ENCODE peak calls at places on chromosomes 5 and 9, in seven cellular contexts. Q is CD8-positive, alpha-beta T cell; C is endothelial cell of umbilical vein; X is fibroblast of the aortic adventitia; E is lower leg skin; F is coronary artery; A is HL-60. N is an unnamed sample.

GRCh38 chr5:425714-426113 is 17.3 kb upstream of the EXOC3 start:
- DNase-seq in Q (no peak), C (peak), X (peak), E (no peak), F (no peak), A (no peak), N (peak)

GRCh38 chr5:155394727-155395126 is 381.2 kb downstream of the KIF4B start:
- DNase-seq in Q (no peak), C (no peak), X (no peak), E (no peak), F (no peak), A (no peak), N (no peak)

GRCh38 chr9:130235558-130236435 is 29.8 kb upstream of the HMCN2 start:
- DNase-seq in Q (peak), C (peak), X (peak), E (peak), F (no peak), A (no peak), N (peak)

GRCh38 chr9:36721846-36722588 is 149.3 kb downstream of the MELK start:
- DNase-seq in Q (no peak), C (peak), X (peak), E (peak), F (no peak), A (no peak), N (no peak)

GRCh38 chr5:66891184-66891925 is 295.2 kb downstream of the MAST4 start:
- DNase-seq in Q (no peak), C (peak), X (peak), E (no peak), F (no peak), A (no peak), N (no peak)

GRCh38 chr9:21383627-21384026 is 1.6 kb downstream of the IFNA2 start:
- DNase-seq in Q (no peak), C (no peak), X (no peak), E (no peak), F (no peak), A (no peak), N (no peak)

GRCh38 chr5:110096419-110096818 is 406.7 kb downstream of the MAN2A1 start:
- DNase-seq in Q (no peak), C (no peak), X (no peak), E (no peak), F (no peak), A (no peak), N (no peak)

GRCh38 chr5:135535420-135535819 is 344 bp downstream of the NEUROG1 start:
- DNase-seq in Q (no peak), C (no peak), X (no peak), E (peak), F (no peak), A (no peak), N (no peak)

GRCh38 chr9:34599546-34599945 is 10.0 kb upstream of the CNTFR start:
- DNase-seq in Q (no peak), C (no peak), X (no peak), E (no peak), F (no peak), A (no peak), N (no peak)

GRCh38 chr5:91074615-91075014 is 308.5 kb downstream of the ARRDC3 start:
- DNase-seq in Q (no peak), C (no peak), X (peak), E (no peak), F (no peak), A (no peak), N (peak)

GRCh38 chr9:121261107-121261460 is 6.9 kb upstream of the GSN start:
- DNase-seq in Q (no peak), C (peak), X (peak), E (peak), F (no peak), A (no peak), N (peak)

GRCh38 chr5:65840071-65840470 is 86.3 kb upstream of the ERBIN start:
- DNase-seq in Q (no peak), C (no peak), X (no peak), E (no peak), F (no peak), A (no peak), N (no peak)

GRCh38 chr5:36530249-36530648 is 76.2 kb upstream of the SLC1A3 start:
- DNase-seq in Q (no peak), C (no peak), X (no peak), E (no peak), F (no peak), A (no peak), N (no peak)

GRCh38 chr5:158100373-158100902 is 241.5 kb upstream of the CLINT1 start:
- DNase-seq in Q (no peak), C (no peak), X (no peak), E (no peak), F (no peak), A (no peak), N (peak)

GRCh38 chr5:112628219-112628618 is 109.5 kb upstream of the APC start:
- DNase-seq in Q (no peak), C (no peak), X (no peak), E (no peak), F (no peak), A (no peak), N (no peak)

GRCh38 chr9:92807757-92808725 is 43.4 kb upstream of the BICD2 start:
- DNase-seq in Q (peak), C (no peak), X (no peak), E (no peak), F (no peak), A (no peak), N (no peak)

GRCh38 chr5:93831449-93831848 is 90.0 kb upstream of the POU5F2 start:
- DNase-seq in Q (no peak), C (peak), X (peak), E (no peak), F (no peak), A (no peak), N (peak)

GRCh38 chr5:31824886-31825774 is 186.2 kb downstream of the PDZD2 start:
- DNase-seq in Q (peak), C (peak), X (peak), E (no peak), F (no peak), A (no peak), N (peak)

GRCh38 chr5:31283326-31283725 is 89.8 kb downstream of the CDH6 start:
- DNase-seq in Q (no peak), C (no peak), X (peak), E (no peak), F (no peak), A (no peak), N (no peak)

GRCh38 chr5:32017638-32018429 is 156.3 kb downstream of the GOLPH3 start:
- DNase-seq in Q (no peak), C (no peak), X (peak), E (no peak), F (no peak), A (no peak), N (peak)

GRCh38 chr9:98848450-98849149 is 41.1 kb downstream of the GALNT12 start:
- DNase-seq in Q (peak), C (peak), X (peak), E (peak), F (peak), A (peak), N (peak)

GRCh38 chr5:81303563-81303962 is 2.2 kb downstream of the ZCCHC9 start:
- DNase-seq in Q (no peak), C (no peak), X (peak), E (no peak), F (no peak), A (no peak), N (peak)

GRCh38 chr5:1209552-1209852 is 8.1 kb downstream of the SLC6A19 start:
- DNase-seq in Q (no peak), C (no peak), X (no peak), E (no peak), F (no peak), A (no peak), N (no peak)

GRCh38 chr9:137042751-137043727 is 2.9 kb downstream of the NPDC1 start:
- DNase-seq in Q (no peak), C (no peak), X (peak), E (no peak), F (no peak), A (no peak), N (no peak)

GRCh38 chr5:69276422-69277174 is 41.9 kb downstream of the CDK7 start:
- DNase-seq in Q (no peak), C (no peak), X (no peak), E (no peak), F (no peak), A (no peak), N (peak)

GRCh38 chr9:106648799-106649198 is 214.2 kb upstream of the ZNF462 start:
- DNase-seq in Q (no peak), C (peak), X (peak), E (no peak), F (no peak), A (no peak), N (peak)

GRCh38 chr5:166758151-166758550 is 1533.3 kb upstream of the WWC1 start:
- DNase-seq in Q (no peak), C (no peak), X (no peak), E (no peak), F (no peak), A (no peak), N (peak)

GRCh38 chr5:1292846-1293415 is 1.9 kb downstream of the TERT start:
- DNase-seq in Q (no peak), C (no peak), X (no peak), E (peak), F (peak), A (no peak), N (no peak)

GRCh38 chr5:133324058-133324457 is 272.2 kb downstream of the HSPA4 start:
- DNase-seq in Q (no peak), C (no peak), X (no peak), E (no peak), F (no peak), A (no peak), N (no peak)

GRCh38 chr5:95961617-95962474 is at the start of gene ELL2:
- DNase-seq in Q (peak), C (peak), X (peak), E (peak), F (peak), A (peak), N (peak)

GRCh38 chr5:93532370-93532769 is 48.6 kb downstream of the NR2F1-AS1 start:
- DNase-seq in Q (no peak), C (peak), X (peak), E (peak), F (peak), A (no peak), N (peak)

GRCh38 chr5:164187780-164188179 is 682.4 kb downstream of the MAT2B start:
- DNase-seq in Q (no peak), C (no peak), X (no peak), E (no peak), F (no peak), A (no peak), N (no peak)

GRCh38 chr5:43637416-43637815 is 34.4 kb downstream of the NNT start:
- DNase-seq in Q (no peak), C (no peak), X (no peak), E (no peak), F (no peak), A (no peak), N (no peak)

GRCh38 chr5:87435144-87435694 is 22.5 kb upstream of the CCNH start:
- DNase-seq in Q (no peak), C (no peak), X (no peak), E (no peak), F (no peak), A (no peak), N (no peak)

GRCh38 chr5:40736103-40736875 is 19.5 kb downstream of the TTC33 start:
- DNase-seq in Q (no peak), C (peak), X (peak), E (no peak), F (no peak), A (peak), N (peak)

DNA sequence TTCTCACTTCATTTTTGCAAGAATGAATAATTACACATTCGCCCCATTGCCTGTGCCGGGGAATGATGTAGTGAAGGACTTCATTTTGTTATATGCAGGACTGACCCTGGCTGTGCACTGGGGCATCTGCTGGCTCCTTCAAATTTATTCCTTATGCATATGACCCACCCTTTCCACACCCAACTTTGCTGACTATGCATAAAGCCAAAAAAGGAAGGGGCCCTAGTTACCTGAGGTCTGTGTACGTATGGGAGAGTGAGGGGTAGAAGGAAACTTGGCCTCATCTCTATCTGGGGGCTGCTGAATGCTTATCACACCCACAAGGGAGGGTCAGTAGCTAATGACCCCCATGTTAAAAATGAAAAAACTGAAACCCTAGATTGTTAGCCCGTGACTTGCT is 259.6 kb downstream of the SMARCA2 start:
- DNase-seq in Q (no peak), C (no peak), X (no peak), E (no peak), F (no peak), A (no peak), N (no peak)
- H3K4me3 ChIP-seq in Q (no peak), C (no peak), X (no peak), E (no peak), F (no peak), A (no peak), N (no peak)

GRCh38 chr9:131735238-131736181 is 4.4 kb downstream of the RAPGEF1 start:
- DNase-seq in Q (no peak), C (peak), X (no peak), E (no peak), F (no peak), A (no peak), N (peak)
- H3K4me3 ChIP-seq in Q (no peak), C (no peak), X (no peak), E (no peak), F (no peak), A (no peak), N (no peak)

DNA sequence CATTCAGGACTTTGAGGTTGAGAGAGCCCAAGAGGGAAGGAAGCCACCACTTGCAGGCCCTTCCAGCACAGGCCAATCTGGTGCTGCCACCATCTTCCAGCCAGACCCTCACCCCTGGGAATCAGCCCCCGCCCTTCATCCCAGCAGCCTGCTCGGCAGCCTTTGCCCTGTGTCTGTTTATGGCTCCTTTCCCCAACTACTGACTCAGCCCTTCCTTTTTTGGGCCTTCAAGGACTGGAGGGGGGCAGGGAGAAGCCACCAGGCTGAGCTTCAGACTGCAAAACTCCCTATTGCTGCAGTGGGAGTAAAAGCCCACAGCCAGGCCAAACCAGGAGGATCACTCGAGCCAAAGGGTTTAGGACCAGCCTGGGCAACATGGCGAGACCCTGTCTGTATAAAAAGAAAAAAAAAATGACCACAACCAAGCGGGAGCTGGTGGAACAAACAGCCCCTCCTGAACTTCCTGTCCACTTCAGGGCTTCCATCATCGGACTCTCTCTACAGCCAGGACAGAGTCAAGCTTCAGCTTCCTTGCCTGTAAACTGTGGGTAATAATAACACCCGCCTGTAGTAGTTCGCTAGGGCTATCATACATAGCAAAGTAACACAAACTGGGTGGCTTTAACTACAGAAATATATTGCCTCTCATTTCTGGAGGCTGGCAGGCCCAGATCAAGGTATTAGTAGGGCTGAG is 85.9 kb upstream of the IL17B start:
- DNase-seq in Q (no peak), C (peak), X (peak), E (no peak), F (no peak), A (no peak), N (peak)
- H3K4me3 ChIP-seq in Q (no peak), C (no peak), X (no peak), E (no peak), F (no peak), A (no peak), N (no peak)

GRCh38 chr5:102670224-102670836 is 84.8 kb upstream of the PAM start:
- DNase-seq in Q (no peak), C (peak), X (peak), E (no peak), F (no peak), A (no peak), N (peak)
- H3K4me3 ChIP-seq in Q (no peak), C (no peak), X (no peak), E (no peak), F (no peak), A (no peak), N (no peak)

GRCh38 chr5:176618783-176619182 is 8.8 kb upstream of the GPRIN1 start:
- DNase-seq in Q (no peak), C (no peak), X (no peak), E (no peak), F (no peak), A (no peak), N (no peak)
- H3K4me3 ChIP-seq in Q (no peak), C (no peak), X (peak), E (no peak), F (peak), A (no peak), N (no peak)

GRCh38 chr5:141354900-141355469 is at the start of gene PCDHGA4:
- DNase-seq in Q (no peak), C (peak), X (peak), E (no peak), F (no peak), A (no peak), N (peak)
- H3K4me3 ChIP-seq in Q (no peak), C (peak), X (peak), E (no peak), F (peak), A (no peak), N (peak)

GRCh38 chr9:14349141-14349817 is 35.3 kb upstream of the NFIB start:
- DNase-seq in Q (no peak), C (peak), X (peak), E (no peak), F (no peak), A (no peak), N (no peak)

GRCh38 chr9:14350766-14351165 is 36.8 kb upstream of the NFIB start:
- DNase-seq in Q (no peak), C (peak), X (peak), E (no peak), F (no peak), A (no peak), N (no peak)

GRCh38 chr9:14351206-14351605 is 37.3 kb upstream of the NFIB start:
- DNase-seq in Q (no peak), C (no peak), X (peak), E (no peak), F (peak), A (no peak), N (no peak)

GRCh38 chr9:14348241-14349140 is 34.5 kb upstream of the NFIB start:
- DNase-seq in Q (no peak), C (peak), X (peak), E (no peak), F (no peak), A (no peak), N (no peak)

GRCh38 chr9:14349818-14350333 is 35.9 kb upstream of the NFIB start:
- DNase-seq in Q (no peak), C (peak), X (peak), E (no peak), F (no peak), A (no peak), N (no peak)
- H3K4me3 ChIP-seq in Q (no peak), C (no peak), X (peak), E (no peak), F (peak), A (no peak), N (no peak)